ENCODE peak calls at places on chromosomes 13 and 19, in six cellular contexts. I is uterus, D is cardiac fibroblast, Q is natural killer cell, G is foreskin fibroblast, M is thoracic aorta. H is an unnamed sample.

GRCh38 chr19:46574533-46574932 is 26.6 kb upstream of the CALM3 start:
- DNase-seq in I (no peak), D (no peak), Q (no peak), G (peak), M (no peak), H (no peak)

GRCh38 chr13:46267166-46267565 is 55.4 kb downstream of the LRRC63 start:
- DNase-seq in I (no peak), D (no peak), Q (no peak), G (no peak), M (no peak), H (no peak)

GRCh38 chr13:76972430-76972829 is 19.5 kb upstream of the CLN5 start:
- DNase-seq in I (no peak), D (no peak), Q (no peak), G (no peak), M (no peak), H (no peak)

GRCh38 chr19:13463296-13463695 is 43.0 kb downstream of the CACNA1A start:
- DNase-seq in I (no peak), D (peak), Q (no peak), G (peak), M (no peak), H (peak)

GRCh38 chr13:35810286-35810685 is 320.9 kb downstream of the DCLK1 start:
- DNase-seq in I (no peak), D (no peak), Q (no peak), G (no peak), M (no peak), H (no peak)

GRCh38 chr19:11091343-11092153 is 2.3 kb downstream of the LDLR start:
- DNase-seq in I (peak), D (peak), Q (peak), G (peak), M (peak), H (peak)

GRCh38 chr19:35126624-35126959 is 8.3 kb downstream of the LGI4 start:
- DNase-seq in I (no peak), D (no peak), Q (no peak), G (no peak), M (no peak), H (no peak)

GRCh38 chr13:91988331-91988730 is 589.9 kb downstream of the GPC5 start:
- DNase-seq in I (no peak), D (no peak), Q (no peak), G (no peak), M (no peak), H (no peak)

GRCh38 chr13:29369060-29369743 is 226.3 kb downstream of the SLC7A1 start:
- DNase-seq in I (no peak), D (peak), Q (no peak), G (peak), M (no peak), H (no peak)

GRCh38 chr13:44218501-44219240 is 155.0 kb upstream of the SERP2 start:
- DNase-seq in I (peak), D (peak), Q (no peak), G (no peak), M (peak), H (no peak)

GRCh38 chr19:18292460-18292809 is 11.0 kb upstream of the JUND start:
- DNase-seq in I (no peak), D (peak), Q (no peak), G (no peak), M (no peak), H (no peak)

GRCh38 chr13:76971215-76971614 is 20.7 kb upstream of the CLN5 start:
- DNase-seq in I (no peak), D (no peak), Q (no peak), G (no peak), M (no peak), H (no peak)

GRCh38 chr19:50626011-50626410 is 13.7 kb downstream of the SYT3 start:
- DNase-seq in I (no peak), D (no peak), Q (no peak), G (no peak), M (no peak), H (no peak)

GRCh38 chr13:32391101-32391620 is 36.8 kb downstream of the N4BP2L1 start:
- DNase-seq in I (no peak), D (no peak), Q (no peak), G (no peak), M (no peak), H (no peak)

GRCh38 chr19:52963229-52963760 is 614 bp upstream of the ZNF816 start:
- DNase-seq in I (no peak), D (no peak), Q (no peak), G (no peak), M (no peak), H (peak)

GRCh38 chr19:47020132-47020805 is 632 bp downstream of the NPAS1 start:
- DNase-seq in I (no peak), D (no peak), Q (no peak), G (peak), M (no peak), H (no peak)

GRCh38 chr19:18220632-18221275 is 5.5 kb downstream of the PDE4C start:
- DNase-seq in I (no peak), D (no peak), Q (no peak), G (no peak), M (no peak), H (no peak)

GRCh38 chr19:35120492-35120891 is 4.9 kb downstream of the FXYD3 start:
- DNase-seq in I (no peak), D (peak), Q (no peak), G (peak), M (no peak), H (no peak)

GRCh38 chr19:43699506-43700367 is 16.1 kb upstream of the IRGC start:
- DNase-seq in I (peak), D (peak), Q (no peak), G (peak), M (no peak), H (peak)

GRCh38 chr19:32642771-32643170 is 32.2 kb downstream of the ANKRD27 start:
- DNase-seq in I (no peak), D (no peak), Q (no peak), G (no peak), M (no peak), H (no peak)

GRCh38 chr13:97267418-97268059 is 45.4 kb downstream of the MBNL2 start:
- DNase-seq in I (no peak), D (no peak), Q (no peak), G (no peak), M (no peak), H (no peak)

GRCh38 chr13:25691654-25692053 is 319.9 kb downstream of the ATP8A2 start:
- DNase-seq in I (no peak), D (no peak), Q (no peak), G (no peak), M (no peak), H (no peak)

GRCh38 chr13:46530084-46530935 is 22.7 kb upstream of the LRCH1 start:
- DNase-seq in I (no peak), D (peak), Q (no peak), G (peak), M (no peak), H (no peak)

GRCh38 chr19:42368360-42368759 is 21.7 kb downstream of the CNFN start:
- DNase-seq in I (no peak), D (no peak), Q (no peak), G (no peak), M (no peak), H (no peak)

GRCh38 chr13:72643339-72643989 is 84.0 kb downstream of the MZT1 start:
- DNase-seq in I (no peak), D (peak), Q (peak), G (peak), M (no peak), H (no peak)

GRCh38 chr19:5048091-5048726 is 79.3 kb downstream of the KDM4B start:
- DNase-seq in I (peak), D (peak), Q (peak), G (peak), M (peak), H (peak)

GRCh38 chr19:50759886-50760285 is 10.4 kb upstream of the GPR32 start:
- DNase-seq in I (no peak), D (peak), Q (no peak), G (peak), M (no peak), H (no peak)

GRCh38 chr19:33379151-33379829 is 5.8 kb downstream of the CEBPG start:
- DNase-seq in I (no peak), D (no peak), Q (no peak), G (no peak), M (no peak), H (no peak)

GRCh38 chr13:21435231-21435630 is 23.9 kb downstream of the ZDHHC20 start:
- DNase-seq in I (no peak), D (no peak), Q (no peak), G (no peak), M (no peak), H (no peak)

GRCh38 chr13:21434588-21434987 is 24.5 kb downstream of the ZDHHC20 start:
- DNase-seq in I (no peak), D (no peak), Q (no peak), G (no peak), M (no peak), H (no peak)

GRCh38 chr13:21435710-21436151 is 23.4 kb downstream of the ZDHHC20 start:
- DNase-seq in I (peak), D (peak), Q (peak), G (peak), M (peak), H (no peak)

GRCh38 chr13:21436582-21436981 is 22.5 kb downstream of the ZDHHC20 start:
- DNase-seq in I (no peak), D (no peak), Q (no peak), G (no peak), M (no peak), H (no peak)
- TF ChIP-seq CTCF in I (no peak), D (no peak), Q (no peak), G (no peak), M (no peak), H (no peak)

GRCh38 chr19:2311093-2311492 is 3.1 kb upstream of the LINGO3 start:
- DNase-seq in I (no peak), D (no peak), Q (no peak), G (no peak), M (no peak), H (no peak)
- TF ChIP-seq CTCF in I (no peak), D (no peak), Q (no peak), G (no peak), M (no peak), H (no peak)

DNA sequence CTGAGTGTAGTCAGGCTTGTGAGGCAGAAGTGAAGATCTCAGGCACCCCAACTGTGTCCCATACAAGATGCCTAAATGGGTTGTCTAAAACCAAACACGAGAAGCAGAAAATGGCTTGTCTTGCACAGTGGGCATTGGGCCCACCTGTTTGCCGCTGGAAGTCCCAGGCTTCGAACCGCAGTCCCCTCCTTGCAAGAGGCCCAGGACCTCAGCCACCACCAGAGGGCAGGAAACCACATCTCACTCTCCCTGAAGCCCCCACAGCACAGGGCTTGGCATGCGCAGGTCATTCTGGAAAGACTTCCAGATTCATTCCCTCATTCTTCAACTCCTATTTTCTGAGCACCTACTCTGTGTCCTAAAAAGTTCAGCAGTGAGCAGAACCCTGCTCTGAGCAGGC is 973.7 kb downstream of the UQCRFS1 start:
- DNase-seq in I (no peak), D (peak), Q (no peak), G (no peak), M (no peak), H (no peak)
- TF ChIP-seq CTCF in I (no peak), D (peak), Q (no peak), G (no peak), M (no peak), H (no peak)

DNA sequence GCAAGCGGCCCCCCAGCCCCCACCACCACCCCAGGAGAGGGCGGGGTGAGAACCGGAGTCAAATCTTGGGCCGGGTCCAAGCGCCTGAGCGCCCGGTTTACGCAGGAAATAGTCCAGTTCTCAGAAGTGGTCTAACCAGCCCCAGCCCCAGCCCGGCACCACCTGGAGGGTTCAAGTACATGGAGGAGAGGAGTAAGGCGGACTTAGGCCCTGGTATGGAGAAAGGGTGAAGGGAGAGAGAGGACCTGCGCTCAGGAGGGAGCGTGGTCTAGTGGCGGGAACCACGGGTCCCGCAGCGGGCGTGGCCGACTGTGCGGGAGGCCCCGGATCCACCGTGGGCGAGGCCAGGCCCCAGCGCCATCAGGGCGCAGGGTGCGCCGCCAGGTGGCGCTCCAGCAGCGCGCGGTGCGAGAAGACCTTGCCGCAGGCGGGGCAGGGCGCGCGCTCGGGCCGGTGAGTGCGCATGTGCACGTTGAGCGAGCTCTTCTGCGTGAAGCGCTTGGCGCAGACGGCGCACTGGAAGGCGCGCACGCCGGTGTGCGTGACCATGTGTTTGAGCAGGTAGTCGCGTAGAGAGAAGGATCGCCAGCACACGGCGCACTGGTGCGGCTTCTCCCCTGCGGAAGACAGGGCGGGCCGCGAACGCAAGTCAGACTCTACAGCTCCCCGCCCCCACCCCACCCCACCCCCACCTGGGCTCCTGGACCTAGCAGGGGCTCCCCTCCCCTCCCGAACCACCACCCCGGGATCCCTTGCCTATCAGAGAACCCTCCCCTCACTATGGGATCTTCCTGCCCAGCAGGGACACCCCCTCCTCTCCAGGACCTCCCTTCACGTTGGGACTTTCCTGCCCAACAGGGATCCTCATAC is 2.1 kb upstream of the SLC27A5 start:
- DNase-seq in I (peak), D (peak), Q (peak), G (peak), M (no peak), H (peak)
- TF ChIP-seq CTCF in I (peak), D (peak), Q (peak), G (peak), M (peak), H (peak)

GRCh38 chr13:23375007-23375971 is 58.2 kb downstream of the SACS start:
- DNase-seq in I (peak), D (peak), Q (peak), G (peak), M (peak), H (peak)
- TF ChIP-seq CTCF in I (peak), D (no peak), Q (no peak), G (no peak), M (peak), H (peak)

DNA sequence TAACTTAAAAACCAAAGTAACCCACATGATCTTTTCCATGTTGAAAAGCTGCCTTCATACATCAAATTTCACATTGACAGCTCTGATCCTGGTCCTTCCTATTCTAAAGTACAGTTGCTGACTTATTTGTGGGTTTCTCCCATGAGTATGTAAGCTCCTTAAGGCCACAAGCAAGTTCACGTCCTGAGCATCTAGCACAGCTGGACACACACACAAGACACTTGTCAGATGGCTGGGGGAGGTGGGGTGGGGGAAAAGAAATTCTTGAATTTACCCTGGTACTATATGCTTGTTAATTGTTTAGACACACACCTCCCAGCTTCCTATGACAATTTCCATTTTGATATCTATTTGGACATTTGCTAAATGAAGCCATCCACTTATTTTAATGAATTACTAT is 162.8 kb downstream of the ZIC5 start:
- DNase-seq in I (no peak), D (no peak), Q (no peak), G (no peak), M (no peak), H (no peak)
- TF ChIP-seq CTCF in I (no peak), D (no peak), Q (no peak), G (no peak), M (no peak), H (no peak)

DNA sequence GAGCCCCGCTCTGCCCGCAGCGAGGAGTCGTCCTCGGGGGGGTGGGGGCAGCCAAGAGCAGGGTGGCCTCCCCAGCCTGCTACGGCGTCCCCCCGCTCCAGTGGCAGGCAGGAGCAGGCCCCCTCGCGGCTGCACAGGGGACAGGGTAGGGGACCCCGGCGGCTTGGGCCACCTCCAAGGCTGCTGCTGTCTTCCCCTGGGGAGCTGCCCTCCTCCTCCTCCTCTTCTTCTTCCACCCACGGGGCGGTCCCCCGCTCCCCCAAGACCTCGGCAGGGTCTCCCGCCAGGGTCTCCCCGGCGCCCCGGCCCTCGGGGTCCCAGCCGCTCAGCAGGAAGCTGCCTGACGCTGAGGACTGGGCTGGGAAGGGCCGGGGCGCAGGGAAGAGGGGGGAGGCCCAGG is 12.7 kb downstream of the LMTK3 start:
- DNase-seq in I (no peak), D (no peak), Q (no peak), G (no peak), M (no peak), H (no peak)
- TF ChIP-seq CTCF in I (no peak), D (no peak), Q (no peak), G (no peak), M (no peak), H (no peak)